ENCODE peak calls at places on chromosomes 5 and 9, in six cellular contexts. M is right lobe of liver, T is left ventricle myocardium inferior, I is uterus, U is endodermal cell, S is fibroblast of lung. L is an unnamed sample. For H3K4me1, the result is how much of the 10 kb centered on the place peaks cover.

GRCh38 chr9:81540142-81540701 is 149.1 kb downstream of the TLE1 start:
- DNase-seq in I (no peak), T (no peak), S (no peak), M (no peak), U (no peak), L (no peak)

GRCh38 chr5:56211298-56211865 is 21.7 kb downstream of the ANKRD55 start:
- DNase-seq in M (peak), S (peak), U (no peak), T (no peak), I (no peak), L (no peak)

GRCh38 chr5:60036539-60036938 is 143.0 kb upstream of the PDE4D start:
- DNase-seq in I (no peak), S (no peak), U (no peak), T (no peak), M (no peak), L (no peak)

GRCh38 chr5:83256091-83256775 is 178.9 kb downstream of the XRCC4 start:
- DNase-seq in U (no peak), M (no peak), T (no peak), I (no peak), S (peak), L (no peak)

GRCh38 chr9:137191691-137192447 is 3.4 kb downstream of the SSNA1 start:
- DNase-seq in T (no peak), M (no peak), S (no peak), U (no peak), I (no peak), L (no peak)

GRCh38 chr5:42586625-42587024 is 163.4 kb downstream of the GHR start:
- DNase-seq in T (peak), I (peak), M (peak), S (peak), U (no peak), L (no peak)

GRCh38 chr9:69149321-69149807 is 24.7 kb upstream of the TJP2 start:
- DNase-seq in U (peak), M (no peak), I (no peak), T (no peak), S (peak), L (peak)

GRCh38 chr5:83718936-83719495 is 1.6 kb downstream of the HAPLN1 start:
- DNase-seq in U (no peak), I (no peak), S (peak), M (no peak), T (no peak), L (no peak)

GRCh38 chr9:98216391-98216790 is 24.0 kb upstream of the CORO2A start:
- DNase-seq in U (no peak), T (no peak), S (no peak), I (no peak), M (no peak), L (no peak)

GRCh38 chr9:98215821-98216220 is 23.4 kb upstream of the CORO2A start:
- DNase-seq in M (no peak), T (no peak), U (peak), S (no peak), I (no peak), L (peak)

GRCh38 chr9:98217255-98217654 is 24.8 kb upstream of the CORO2A start:
- DNase-seq in T (no peak), M (peak), S (no peak), U (no peak), I (no peak), L (no peak)

GRCh38 chr9:98215266-98215665 is 22.8 kb upstream of the CORO2A start:
- DNase-seq in I (no peak), U (no peak), T (no peak), S (no peak), M (no peak), L (no peak)

DNA sequence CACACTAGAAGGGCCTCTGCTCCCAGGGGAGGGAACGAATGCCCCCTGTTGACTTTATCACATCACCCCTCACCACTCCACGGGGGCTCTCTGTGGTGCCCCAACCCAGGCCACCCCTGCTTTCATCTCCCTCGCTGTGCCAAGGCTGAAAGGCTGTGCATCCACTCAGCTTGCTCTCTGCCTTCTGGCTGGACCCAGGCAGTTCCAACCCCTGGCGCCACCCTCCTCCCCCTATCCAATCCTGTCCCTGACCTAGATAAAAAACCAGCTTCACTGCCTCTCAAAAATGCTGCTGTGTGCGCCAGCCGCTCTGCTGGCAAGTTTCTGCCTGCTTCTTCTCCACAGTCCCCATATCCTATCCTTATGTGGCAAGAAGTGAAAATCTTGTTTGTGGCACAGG is 22.4 kb upstream of the CORO2A start:
- DNase-seq in U (peak), I (no peak), T (no peak), M (peak), S (no peak), L (no peak)
- H3K4me1 ChIP-seq in U (under half), I (under half), T (under half), M (half or more), S (under half), L (under half)

DNA sequence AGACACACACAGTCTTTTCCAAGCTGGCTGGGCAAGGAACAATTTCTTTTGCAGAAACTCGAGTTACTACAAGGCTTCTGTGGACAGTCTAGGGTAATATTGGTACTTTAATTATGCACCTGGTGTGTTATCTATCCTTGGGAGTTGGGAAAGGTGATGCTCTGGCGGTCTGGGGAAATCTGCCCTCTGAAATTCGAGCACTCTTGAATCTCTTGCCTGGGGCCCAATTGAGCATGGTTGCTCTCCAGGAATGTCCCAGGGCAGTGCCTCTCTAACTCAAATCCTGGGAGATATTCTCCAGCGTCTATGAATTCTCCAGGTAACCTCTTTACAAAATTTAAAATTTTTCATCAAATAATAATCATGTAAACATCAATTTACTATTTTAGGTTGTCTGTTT is 69.3 kb downstream of the KCNIP1 start:
- DNase-seq in M (no peak), I (no peak), S (no peak), U (no peak), T (no peak), L (peak)
- H3K27ac ChIP-seq in M (no peak), I (no peak), S (no peak), U (no peak), T (no peak), L (no peak)

DNA sequence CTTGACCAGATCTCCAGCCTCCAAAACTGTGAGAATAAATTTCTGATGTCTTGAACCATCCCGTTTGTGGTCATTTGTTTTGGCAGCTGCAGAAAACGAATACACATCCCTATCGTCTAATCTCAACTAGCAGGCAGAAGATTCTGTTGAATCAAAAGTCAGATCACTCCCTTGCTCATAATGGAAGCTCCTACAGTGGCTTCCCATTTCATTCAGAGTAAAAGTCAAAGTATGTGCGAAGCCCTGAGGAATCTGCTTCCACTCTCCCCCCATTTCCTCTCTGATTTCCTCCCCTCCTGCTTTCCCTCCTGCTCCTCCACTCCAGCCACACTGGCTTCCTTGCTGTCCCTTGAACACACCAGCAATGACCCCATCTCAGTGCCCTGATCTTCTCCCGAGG is 34.8 kb upstream of the SPOCK1 start:
- DNase-seq in M (no peak), S (no peak), I (no peak), U (no peak), T (no peak), L (no peak)
- H3K4me1 ChIP-seq in M (under half), S (under half), I (under half), U (under half), T (under half), L (under half)

GRCh38 chr5:150519560-150519945 is 11.6 kb downstream of the NDST1 start:
- DNase-seq in M (peak), T (no peak), S (no peak), I (no peak), U (peak), L (no peak)
- H3K27ac ChIP-seq in M (peak), T (peak), S (no peak), I (no peak), U (no peak), L (no peak)

DNA sequence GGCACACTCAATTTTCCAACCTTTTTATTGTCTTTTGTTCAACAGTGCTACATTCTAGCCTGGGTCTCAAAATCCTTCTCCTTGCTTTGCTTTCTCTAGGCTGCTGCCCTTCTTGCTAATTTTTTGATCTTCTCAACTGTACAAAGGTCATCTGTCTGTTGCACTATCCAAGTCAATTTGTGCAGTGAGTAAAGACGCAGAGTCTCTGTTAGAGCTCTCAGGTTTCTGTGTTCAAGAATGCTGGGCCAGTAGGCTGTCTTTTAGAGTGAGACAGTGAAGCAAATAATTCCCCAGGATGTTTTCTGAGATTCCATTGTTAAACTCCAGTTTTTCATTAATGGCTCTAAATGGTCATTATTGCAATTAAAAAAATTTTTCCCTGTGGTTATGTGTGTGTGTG is 255.7 kb upstream of the ACTBL2 start:
- DNase-seq in M (no peak), T (no peak), U (no peak), I (no peak), S (no peak), L (no peak)
- H3K4me1 ChIP-seq in M (under half), T (under half), U (under half), I (under half), S (under half), L (under half)

DNA sequence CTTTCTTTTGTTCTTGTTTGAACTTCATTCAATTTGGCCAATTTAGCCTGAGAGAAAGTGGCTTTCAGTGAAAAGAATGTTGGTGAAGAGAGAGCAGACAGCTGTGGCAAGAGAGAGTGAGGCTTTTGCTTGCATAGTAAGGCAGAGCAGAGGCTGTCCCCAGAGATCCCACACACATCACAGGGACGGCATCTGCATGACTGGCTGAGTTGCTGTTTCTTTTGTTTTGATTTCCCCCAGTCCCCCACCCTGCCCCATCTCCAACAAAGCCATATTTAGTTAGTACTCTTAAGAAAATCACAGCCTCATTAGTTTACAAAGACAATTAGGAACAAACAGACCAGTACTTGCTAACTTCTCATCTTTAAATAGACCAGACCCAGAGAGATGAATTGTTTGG is 363.9 kb upstream of the SEMA6A start:
- DNase-seq in U (peak), I (no peak), S (no peak), T (no peak), M (no peak), L (peak)
- H3K27ac ChIP-seq in U (no peak), I (no peak), S (no peak), T (no peak), M (no peak), L (peak)

GRCh38 chr9:128919409-128919808 is 1.4 kb upstream of the PHYHD1 start:
- DNase-seq in I (no peak), T (no peak), S (no peak), U (peak), M (peak), L (no peak)
- H3K4me1 ChIP-seq in I (under half), T (half or more), S (under half), U (under half), M (under half), L (under half)

GRCh38 chr9:123105490-123105889 is 72.0 kb downstream of the GPR21 start:
- DNase-seq in T (no peak), S (no peak), I (no peak), M (no peak), U (no peak), L (no peak)

GRCh38 chr9:123099042-123099441 is 65.6 kb downstream of the GPR21 start:
- DNase-seq in S (no peak), U (no peak), I (no peak), T (no peak), M (no peak), L (no peak)

GRCh38 chr9:123104807-123105206 is 71.3 kb downstream of the GPR21 start:
- DNase-seq in S (no peak), I (no peak), U (no peak), M (no peak), T (no peak), L (no peak)

GRCh38 chr9:123099548-123099947 is 66.1 kb downstream of the GPR21 start:
- DNase-seq in S (no peak), U (no peak), M (no peak), T (no peak), I (no peak), L (no peak)

DNA sequence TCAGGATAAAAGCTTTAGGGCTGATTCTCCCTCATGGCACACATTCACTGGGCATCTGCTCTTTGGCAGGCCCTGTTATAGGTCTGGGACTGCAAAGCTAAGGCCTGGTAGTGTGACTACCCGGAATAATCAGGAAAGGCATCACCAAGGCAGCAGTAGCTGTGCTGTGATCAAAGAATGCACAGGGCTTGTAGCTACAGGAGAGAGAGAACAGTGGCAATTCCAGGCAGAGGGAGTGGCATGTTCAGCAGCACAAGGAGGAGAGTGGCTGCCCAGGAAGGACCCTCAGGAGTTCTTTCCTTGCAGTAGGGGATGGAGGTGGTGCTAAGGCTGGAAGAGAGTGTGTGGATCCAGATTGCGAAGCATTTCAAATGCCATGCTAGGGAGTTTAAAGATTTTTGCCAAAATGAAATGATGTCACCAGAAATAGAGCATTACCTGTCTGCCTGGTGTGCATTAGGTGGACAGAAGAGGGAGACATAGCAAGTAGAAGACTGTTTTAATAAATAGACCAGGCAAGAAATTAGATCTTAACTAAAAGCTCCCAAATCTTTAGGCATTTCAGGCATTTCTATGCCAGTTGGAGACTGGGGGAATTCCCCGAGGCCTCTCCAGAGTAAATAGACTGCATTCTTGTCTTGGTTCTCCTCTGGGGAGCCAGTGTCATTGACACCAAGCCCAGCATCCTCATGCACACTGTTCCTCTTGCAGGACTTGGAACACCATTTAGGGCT is 69.1 kb downstream of the GPR21 start:
- DNase-seq in U (no peak), I (no peak), M (no peak), S (peak), T (no peak), L (peak)
- H3K27ac ChIP-seq in U (peak), I (no peak), M (peak), S (no peak), T (no peak), L (peak)

L was measured in GM23338.